ENCODE peak calls at places on chromosome X, in eight cellular contexts. I is aorta; E is hypothalamus; O is amniotic stem cell; Q is retina; J is stimulated activated CD4-positive, alpha-beta T cell treated with anti-CD3 and anti-CD28 coated beads, Interleukin-1b, Interleukin-23, amount 100 ng/mL, for 4 hours; A is activated T-helper 1 cell treated with Interleukin-2 at 50 U/mL for 16 hours; K is activated T-cell treated with anti-CD3 and anti-CD28 coated beads for 24 hours. W is an unnamed sample.

GRCh38 chrX:10617964-10618342 is 2.4 kb downstream of the MID1 start:
- DNase-seq in O (no peak), A (no peak), E (no peak), I (no peak), Q (no peak), J (no peak), K (no peak), W (peak)

GRCh38 chrX:132077912-132078311 is 49.9 kb downstream of the FRMD7 start:
- DNase-seq in I (no peak), A (no peak), K (no peak), J (no peak), E (no peak), O (no peak), Q (no peak), W (no peak)

GRCh38 chrX:40644821-40645358 is 2.5 kb downstream of the CXorf38 start:
- DNase-seq in J (peak), A (peak), O (peak), E (peak), I (no peak), K (no peak), Q (no peak), W (no peak)

GRCh38 chrX:115449742-115450141 is 111.2 kb upstream of the PLS3 start:
- DNase-seq in I (peak), A (no peak), K (no peak), E (no peak), Q (no peak), O (no peak), J (no peak), W (no peak)

GRCh38 chrX:78029663-78030062 is 60.2 kb upstream of the PGAM4 start:
- DNase-seq in E (no peak), J (no peak), Q (peak), A (no peak), I (no peak), O (peak), K (no peak), W (no peak)

GRCh38 chrX:103520391-103520790 is 1.1 kb upstream of the RAB40A start:
- DNase-seq in J (no peak), K (no peak), Q (no peak), A (no peak), I (no peak), E (no peak), O (no peak), W (no peak)

GRCh38 chrX:149568701-149569296 is 18.5 kb downstream of the MAGEA9B start:
- DNase-seq in I (no peak), J (no peak), O (no peak), K (no peak), A (no peak), E (no peak), Q (no peak), W (no peak)

GRCh38 chrX:15418041-15418706 is 34.0 kb upstream of the VEGFD start:
- DNase-seq in J (no peak), Q (no peak), K (no peak), E (no peak), A (no peak), I (no peak), O (no peak), W (no peak)

GRCh38 chrX:138711399-138712347 is at the start of gene FGF13:
- DNase-seq in E (peak), I (peak), K (no peak), Q (peak), A (no peak), J (no peak), O (no peak), W (peak)

GRCh38 chrX:134469481-134469880 is 9.5 kb downstream of the HPRT1 start:
- DNase-seq in E (no peak), J (no peak), I (no peak), O (no peak), K (no peak), A (no peak), Q (no peak), W (no peak)

GRCh38 chrX:134026732-134027311 is 41.4 kb upstream of the GPC3 start:
- DNase-seq in Q (peak), J (peak), I (no peak), A (no peak), K (peak), E (peak), O (no peak), W (peak)

GRCh38 chrX:100407147-100407783 is 2.8 kb downstream of the PCDH19 start:
- DNase-seq in Q (peak), J (no peak), O (no peak), K (no peak), A (no peak), I (no peak), E (no peak), W (no peak)

GRCh38 chrX:100072286-100072685 is 337.8 kb downstream of the PCDH19 start:
- DNase-seq in J (no peak), O (no peak), K (no peak), E (no peak), Q (no peak), I (no peak), A (no peak), W (no peak)

GRCh38 chrX:71909956-71910355 is 689 bp upstream of the NHSL2 start:
- DNase-seq in E (no peak), I (no peak), J (no peak), O (no peak), K (no peak), A (no peak), Q (peak), W (no peak)

GRCh38 chrX:53281321-53281822 is at the start of gene IQSEC2:
- DNase-seq in Q (peak), J (no peak), E (peak), A (no peak), K (no peak), I (peak), O (peak), W (no peak)

GRCh38 chrX:46551494-46552128 is 6.4 kb upstream of the ZNF674 start:
- DNase-seq in E (no peak), J (no peak), K (no peak), Q (no peak), I (no peak), O (no peak), A (no peak), W (no peak)

GRCh38 chrX:116417214-116417613 is 19.2 kb upstream of the SLC6A14 start:
- DNase-seq in J (no peak), K (no peak), A (no peak), I (no peak), Q (no peak), O (no peak), E (no peak), W (no peak)

GRCh38 chrX:53330331-53330730 is 48.9 kb upstream of the IQSEC2 start:
- DNase-seq in I (no peak), A (no peak), O (no peak), K (no peak), E (no peak), J (no peak), Q (no peak), W (no peak)

GRCh38 chrX:16930392-16930791 is 16.1 kb upstream of the REPS2 start:
- DNase-seq in A (no peak), J (no peak), I (no peak), Q (no peak), O (no peak), E (no peak), K (no peak), W (no peak)

GRCh38 chrX:67587946-67588624 is 44.3 kb downstream of the AR start:
- DNase-seq in E (no peak), J (no peak), I (no peak), A (no peak), Q (no peak), K (no peak), O (no peak), W (no peak)

GRCh38 chrX:74107666-74108065 is 196.3 kb upstream of the ZCCHC13 start:
- DNase-seq in E (no peak), A (no peak), I (no peak), K (no peak), J (no peak), O (no peak), Q (no peak), W (no peak)

GRCh38 chrX:142089193-142089592 is 115.9 kb downstream of the MAGEC2 start:
- DNase-seq in A (no peak), O (no peak), K (no peak), E (no peak), I (no peak), Q (no peak), J (no peak), W (no peak)

GRCh38 chrX:31036895-31037294 is 34.9 kb downstream of the FTHL17 start:
- DNase-seq in Q (peak), I (no peak), O (no peak), J (no peak), A (no peak), E (peak), K (no peak), W (no peak)